ENCODE peak calls at places on chromosomes 12 and 14, in seven cellular contexts. H, W, Q, Z, V, S and R are unnamed samples.

GRCh38 chr12:122028165-122028591 is 6.5 kb downstream of the BCL7A start:
- DNase-seq in S (no peak), V (no peak), H (no peak), W (no peak), Q (no peak), Z (no peak), R (no peak)

GRCh38 chr14:81281317-81281716 is 60.6 kb upstream of the GTF2A1 start:
- DNase-seq in Z (no peak), W (no peak), S (no peak), H (no peak), Q (no peak), V (no peak), R (no peak)

GRCh38 chr12:57242691-57243454 is 8.1 kb downstream of the STAC3 start:
- DNase-seq in Q (peak), H (peak), S (peak), W (no peak), Z (peak), V (peak), R (peak)

GRCh38 chr12:110555509-110556406 is 27.4 kb downstream of the PPTC7 start:
- DNase-seq in Z (no peak), S (no peak), H (no peak), W (no peak), Q (no peak), V (no peak), R (no peak)

GRCh38 chr14:35122696-35123387 is 490 bp downstream of the PRORP start:
- DNase-seq in V (no peak), S (no peak), Q (no peak), Z (no peak), H (no peak), W (peak), R (no peak)

GRCh38 chr12:94531196-94531720 is 71.6 kb upstream of the CEP83 start:
- DNase-seq in H (no peak), Z (no peak), V (no peak), S (no peak), W (no peak), Q (no peak), R (no peak)

GRCh38 chr14:35821546-35822411 is 4.4 kb upstream of the BRMS1L start:
- DNase-seq in W (no peak), Z (no peak), S (no peak), H (peak), Q (no peak), V (no peak), R (no peak)

GRCh38 chr12:65634626-65635331 is 189.5 kb upstream of the HMGA2 start:
- DNase-seq in W (no peak), Q (no peak), Z (no peak), V (no peak), S (no peak), H (no peak), R (no peak)

GRCh38 chr12:2240984-2241383 is 188.2 kb downstream of the CACNA1C start:
- DNase-seq in Z (no peak), S (no peak), W (no peak), Q (no peak), V (no peak), H (no peak), R (no peak)

GRCh38 chr14:35261774-35262173 is 30.4 kb upstream of the PSMA6 start:
- DNase-seq in Q (no peak), Z (no peak), W (no peak), V (no peak), H (no peak), S (no peak), R (no peak)

GRCh38 chr14:87810711-87811110 is 182.3 kb downstream of the GALC start:
- DNase-seq in V (no peak), Z (no peak), S (no peak), W (no peak), Q (no peak), H (no peak), R (no peak)

GRCh38 chr12:113002155-113002554 is 23.8 kb downstream of the OAS2 start:
- DNase-seq in Q (peak), H (no peak), V (no peak), W (no peak), Z (no peak), S (no peak), R (no peak)

GRCh38 chr14:102498005-102498677 is 11.4 kb downstream of the ANKRD9 start:
- DNase-seq in V (no peak), W (no peak), H (no peak), S (no peak), Z (no peak), Q (peak), R (no peak)

GRCh38 chr12:20442322-20442721 is 74.0 kb downstream of the PDE3A start:
- DNase-seq in H (no peak), V (no peak), S (no peak), W (no peak), Q (no peak), Z (no peak), R (no peak)

GRCh38 chr14:97777622-97778021 is 980.4 kb downstream of the VRK1 start:
- DNase-seq in W (no peak), S (no peak), H (peak), Q (no peak), Z (no peak), V (no peak), R (no peak)

GRCh38 chr12:122029620-122030426 is 8.1 kb downstream of the BCL7A start:
- DNase-seq in H (no peak), Q (no peak), S (peak), W (no peak), V (no peak), Z (no peak), R (no peak)

GRCh38 chr12:132314516-132315233 is 14.7 kb downstream of the GALNT9 start:
- DNase-seq in Q (no peak), S (no peak), W (no peak), H (peak), Z (no peak), V (peak), R (no peak)

GRCh38 chr14:104544362-104544761 is 35.2 kb upstream of the C14orf180 start:
- DNase-seq in S (no peak), Q (peak), H (no peak), W (no peak), Z (no peak), V (no peak), R (no peak)

GRCh38 chr12:119700078-119700477 is 32.1 kb downstream of the PRKAB1 start:
- DNase-seq in Q (no peak), W (no peak), Z (no peak), V (no peak), S (no peak), H (no peak), R (no peak)

GRCh38 chr14:63046339-63047268 is 1.3 kb upstream of the KCNH5 start:
- DNase-seq in Z (no peak), S (no peak), V (no peak), H (no peak), Q (peak), W (no peak), R (no peak)

GRCh38 chr12:15806826-15807225 is 17.6 kb upstream of the EPS8 start:
- DNase-seq in H (no peak), V (no peak), W (no peak), S (no peak), Z (no peak), Q (no peak), R (no peak)

GRCh38 chr14:67690011-67690410 is 5.6 kb downstream of the RDH11 start:
- DNase-seq in Q (no peak), W (no peak), Z (no peak), S (no peak), V (no peak), H (no peak), R (no peak)

GRCh38 chr14:72663076-72663487 is 230.8 kb downstream of the DPF3 start:
- DNase-seq in S (no peak), H (no peak), W (no peak), V (no peak), Q (no peak), Z (no peak), R (no peak)

GRCh38 chr12:113154351-113154973 is 4.9 kb downstream of the CFAP73 start:
- DNase-seq in H (peak), Z (no peak), W (no peak), S (no peak), Q (peak), V (no peak), R (no peak)

GRCh38 chr12:15688202-15688736 is 100.9 kb downstream of the EPS8 start:
- DNase-seq in H (no peak), Z (peak), W (peak), S (peak), Q (peak), V (no peak), R (peak)

GRCh38 chr12:126418357-126418756 is 1353.1 kb downstream of the AACS start:
- DNase-seq in S (no peak), W (no peak), H (no peak), V (no peak), Q (no peak), Z (no peak), R (no peak)

GRCh38 chr12:49121047-49121696 is 10.0 kb downstream of the TUBA1B start:
- DNase-seq in S (no peak), Q (peak), V (no peak), W (peak), H (no peak), Z (peak), R (no peak)

GRCh38 chr12:77049767-77050353 is 15.5 kb downstream of the E2F7 start:
- DNase-seq in Q (no peak), S (no peak), Z (no peak), W (no peak), V (no peak), H (peak), R (no peak)

GRCh38 chr12:92574046-92574783 is 128.6 kb upstream of the PLEKHG7 start:
- DNase-seq in W (no peak), H (no peak), V (no peak), Z (no peak), Q (peak), S (no peak), R (no peak)

GRCh38 chr14:75427482-75428229 is at the start of gene JDP2:
- DNase-seq in Z (peak), H (peak), S (peak), Q (peak), V (peak), W (peak), R (peak)

GRCh38 chr12:6230321-6231110 is 30.3 kb downstream of the CD9 start:
- DNase-seq in Q (no peak), S (peak), Z (peak), H (peak), V (peak), W (peak), R (no peak)

GRCh38 chr12:109800536-109800935 is 32.7 kb downstream of the TRPV4 start:
- DNase-seq in Q (no peak), H (no peak), Z (no peak), W (no peak), S (no peak), V (no peak), R (no peak)

GRCh38 chr12:3683670-3684069 is 69.2 kb downstream of the CRACR2A start:
- DNase-seq in Z (no peak), V (no peak), W (no peak), H (no peak), Q (no peak), S (no peak), R (no peak)
- H3K27ac ChIP-seq in Z (no peak), V (no peak), W (no peak), H (no peak), Q (no peak), S (no peak), R (no peak)

GRCh38 chr14:76877871-76878270 is 51.7 kb downstream of the LRRC74A start:
- DNase-seq in Z (no peak), S (no peak), Q (no peak), V (no peak), W (no peak), H (no peak), R (no peak)

GRCh38 chr14:76884394-76884793 is 58.2 kb downstream of the LRRC74A start:
- DNase-seq in V (no peak), W (no peak), Q (no peak), H (no peak), S (no peak), Z (no peak), R (no peak)

GRCh38 chr14:76883437-76883836 is 57.2 kb downstream of the LRRC74A start:
- DNase-seq in V (no peak), Q (no peak), W (no peak), S (no peak), Z (no peak), H (peak), R (no peak)

GRCh38 chr14:76882646-76883045 is 56.4 kb downstream of the LRRC74A start:
- DNase-seq in V (no peak), H (no peak), W (no peak), Q (no peak), Z (no peak), S (no peak), R (no peak)

GRCh38 chr14:76880432-76880831 is 54.2 kb downstream of the LRRC74A start:
- DNase-seq in W (no peak), Q (no peak), V (no peak), H (no peak), Z (no peak), S (no peak), R (no peak)
- H3K27ac ChIP-seq in W (no peak), Q (no peak), V (no peak), H (no peak), Z (no peak), S (no peak), R (no peak)

GRCh38 chr12:13937735-13938134 is 43.7 kb downstream of the GRIN2B start:
- DNase-seq in S (no peak), Z (no peak), W (no peak), H (no peak), V (no peak), Q (no peak), R (no peak)

GRCh38 chr12:13940466-13940865 is 40.9 kb downstream of the GRIN2B start:
- DNase-seq in W (no peak), Q (no peak), V (no peak), Z (no peak), H (no peak), S (no peak), R (no peak)

GRCh38 chr12:13945236-13945635 is 36.2 kb downstream of the GRIN2B start:
- DNase-seq in H (no peak), W (no peak), Q (no peak), S (no peak), Z (no peak), V (no peak), R (no peak)

GRCh38 chr12:13942826-13943225 is 38.6 kb downstream of the GRIN2B start:
- DNase-seq in Q (no peak), W (no peak), V (no peak), Z (no peak), S (no peak), H (no peak), R (no peak)

GRCh38 chr12:13941258-13942249 is 39.8 kb downstream of the GRIN2B start:
- DNase-seq in W (peak), H (peak), Q (peak), V (no peak), S (no peak), Z (peak), R (no peak)
- H3K27ac ChIP-seq in W (no peak), H (no peak), Q (no peak), V (no peak), S (no peak), Z (no peak), R (no peak)

DNA sequence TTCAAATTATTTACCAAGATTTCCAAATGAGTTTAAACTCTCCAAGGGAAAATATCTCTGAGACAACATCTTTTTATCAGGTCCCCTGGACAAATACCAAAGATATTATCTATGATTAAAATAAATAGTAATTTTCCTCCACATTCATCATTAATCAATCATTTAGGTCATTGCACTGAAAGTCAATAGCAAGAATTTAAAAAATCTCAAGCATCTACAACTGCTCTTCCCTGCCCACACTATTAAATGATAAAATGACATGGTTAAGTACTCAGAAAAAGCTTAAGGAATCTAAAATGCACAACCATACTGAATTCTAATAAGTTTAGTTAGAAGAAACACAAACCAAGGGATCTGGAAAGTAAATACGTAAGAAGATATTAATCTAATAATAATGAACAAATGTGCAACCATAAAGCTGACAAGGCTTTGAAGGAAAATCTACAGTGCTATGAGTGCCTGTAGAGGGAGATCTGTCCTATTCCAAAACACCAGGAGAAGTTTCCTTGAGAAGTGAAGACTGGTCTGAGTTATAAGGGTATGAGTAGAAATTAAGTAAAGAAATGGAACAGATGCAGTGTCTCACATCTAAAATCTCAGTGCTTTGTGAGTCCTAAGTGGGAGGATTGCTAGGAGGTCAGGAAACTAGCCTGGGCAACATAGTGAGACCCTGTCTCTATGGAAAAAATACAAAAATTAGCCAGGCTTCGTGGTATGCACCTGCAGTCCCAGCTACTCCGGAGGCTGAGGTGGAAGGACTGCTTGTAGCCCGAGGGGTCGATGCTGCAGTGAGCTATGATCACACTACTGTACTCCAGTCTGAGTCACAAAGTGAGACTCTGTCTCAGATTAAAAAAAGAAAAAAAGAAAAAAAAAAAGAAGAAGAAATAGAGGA is 19.2 kb downstream of the INTS13 start:
- DNase-seq in V (no peak), H (no peak), Q (no peak), Z (no peak), S (no peak), W (no peak), R (no peak)
- H3K27ac ChIP-seq in V (no peak), H (no peak), Q (no peak), Z (no peak), S (no peak), W (no peak), R (no peak)

GRCh38 chr12:124685689-124685993 is 118.2 kb upstream of the NCOR2 start:
- DNase-seq in Q (no peak), Z (no peak), W (no peak), V (no peak), S (no peak), H (no peak), R (peak)

GRCh38 chr12:124683725-124684124 is 116.3 kb upstream of the NCOR2 start:
- DNase-seq in H (no peak), Z (no peak), Q (no peak), W (no peak), V (no peak), S (no peak), R (no peak)

GRCh38 chr12:124684496-124684895 is 117.1 kb upstream of the NCOR2 start:
- DNase-seq in S (no peak), V (no peak), Q (no peak), Z (no peak), H (no peak), W (peak), R (peak)

GRCh38 chr12:124686001-124686884 is 118.8 kb upstream of the NCOR2 start:
- DNase-seq in V (no peak), H (no peak), Z (no peak), Q (no peak), W (no peak), S (no peak), R (no peak)

GRCh38 chr12:124684971-124685688 is 117.7 kb upstream of the NCOR2 start:
- DNase-seq in H (no peak), Z (no peak), W (peak), V (no peak), S (no peak), Q (no peak), R (peak)
- H3K27ac ChIP-seq in H (peak), Z (peak), W (peak), V (peak), S (peak), Q (no peak), R (peak)

DNA sequence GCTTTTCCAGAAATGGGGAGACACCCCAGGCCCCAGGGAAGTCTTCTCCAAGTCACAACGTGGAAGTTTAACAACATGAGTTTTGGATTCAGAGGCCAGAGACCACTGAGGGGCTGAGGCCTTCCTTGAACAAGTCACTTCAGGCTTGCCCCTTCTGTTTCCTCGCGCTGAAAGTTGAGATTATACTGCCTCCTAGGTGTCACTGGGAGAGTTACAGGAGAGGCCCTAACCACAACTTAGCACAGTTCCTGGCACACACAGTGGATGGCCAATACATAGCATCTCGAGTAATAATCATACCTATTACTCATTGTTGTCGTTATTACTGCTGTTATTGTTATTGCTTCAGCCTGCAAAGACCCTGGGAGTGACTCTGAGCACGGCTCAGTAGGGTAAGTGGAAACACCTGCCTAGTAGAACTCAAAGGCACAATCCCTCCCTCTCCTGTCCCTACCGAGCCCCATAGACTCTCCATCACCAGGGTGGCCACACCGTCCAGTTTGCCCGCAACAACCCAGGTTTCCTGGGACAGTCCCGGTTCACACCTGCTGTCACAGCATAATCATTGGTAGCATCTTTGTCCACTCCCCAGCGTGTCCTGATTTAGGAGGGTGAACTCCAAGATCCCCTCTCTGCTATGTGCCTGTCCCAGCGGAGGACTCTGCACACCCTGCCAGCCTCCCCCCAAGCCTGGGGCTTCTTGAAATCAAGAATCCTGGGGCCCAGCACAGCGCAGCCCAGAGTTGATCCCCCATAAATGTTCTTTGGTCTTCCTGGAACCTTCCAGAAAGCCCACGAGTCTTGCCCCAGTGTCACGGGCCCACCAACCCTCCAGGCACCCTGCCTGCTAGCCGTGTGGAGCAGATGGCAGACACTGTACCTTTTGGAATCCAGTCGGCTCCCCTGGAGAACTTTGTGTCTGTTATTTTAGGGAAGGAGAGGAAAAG is 85.0 kb downstream of the SYNE3 start:
- DNase-seq in Q (peak), S (no peak), W (no peak), Z (no peak), H (peak), V (no peak), R (no peak)
- H3K27ac ChIP-seq in Q (no peak), S (no peak), W (no peak), Z (no peak), H (no peak), V (no peak), R (no peak)

GRCh38 chr12:1080520-1081223 is 89.6 kb downstream of the ERC1 start:
- DNase-seq in Z (no peak), Q (no peak), W (no peak), H (no peak), V (no peak), S (no peak), R (no peak)

GRCh38 chr12:1083888-1084262 is 92.9 kb downstream of the ERC1 start:
- DNase-seq in W (peak), H (no peak), Q (no peak), Z (no peak), S (no peak), V (no peak), R (no peak)

GRCh38 chr12:1078002-1078401 is 87.0 kb downstream of the ERC1 start:
- DNase-seq in H (no peak), V (no peak), Q (no peak), W (no peak), S (no peak), Z (no peak), R (no peak)

GRCh38 chr12:1083086-1083887 is 92.3 kb downstream of the ERC1 start:
- DNase-seq in Q (peak), S (no peak), H (no peak), V (no peak), W (no peak), Z (no peak), R (no peak)
- H3K27ac ChIP-seq in Q (no peak), S (peak), H (no peak), V (no peak), W (peak), Z (peak), R (no peak)

GRCh38 chr12:28189774-28190320 is 409 bp upstream of the CCDC91 start:
- DNase-seq in Z (no peak), W (no peak), H (no peak), Q (no peak), V (no peak), S (no peak), R (no peak)
- H3K27ac ChIP-seq in Z (peak), W (peak), H (peak), Q (no peak), V (peak), S (peak), R (peak)